ENCODE peak calls at places on chromosomes 4 and X, in four cellular contexts. C is PC-3, S is lower lobe of right lung, F is upper lobe of right lung. K is an unnamed sample. For H3K27me3 and H3K4me1, the result is how much of the 10 kb centered on the place peaks cover.

GRCh38 chr4:8414377-8414776 is 26.1 kb downstream of the ACOX3 start:
- DNase-seq in C (peak), S (no peak), F (no peak), K (no peak)

GRCh38 chrX:76253432-76253831 is 80.6 kb downstream of the PBDC1 start:
- DNase-seq in C (peak), S (no peak), F (no peak), K (no peak)

GRCh38 chrX:17787557-17787956 is 50.3 kb downstream of the SCML1 start:
- DNase-seq in C (no peak), S (no peak), F (no peak), K (no peak)

GRCh38 chr4:184053476-184053875 is 148.4 kb downstream of the STOX2 start:
- DNase-seq in C (no peak), S (no peak), F (no peak), K (peak)

GRCh38 chrX:141320801-141321200 is 78.5 kb upstream of the SPANXC start:
- DNase-seq in C (peak), S (no peak), F (no peak), K (no peak)

GRCh38 chr4:25113915-25114904 is 46.0 kb downstream of the SEPSECS start:
- DNase-seq in C (peak), S (no peak), F (no peak), K (peak)

GRCh38 chr4:185384061-185384460 is 11.7 kb downstream of the LRP2BP start:
- DNase-seq in C (no peak), S (no peak), F (no peak), K (no peak)

GRCh38 chr4:186297013-186297645 is 31.1 kb downstream of the F11 start:
- DNase-seq in C (peak), S (no peak), F (no peak), K (peak)

GRCh38 chr4:29770627-29771026 is 949.5 kb upstream of the PCDH7 start:
- DNase-seq in C (peak), S (no peak), F (no peak), K (peak)

GRCh38 chr4:64784125-64784524 is 374.9 kb upstream of the TECRL start:
- DNase-seq in C (peak), S (no peak), F (no peak), K (peak)

GRCh38 chr4:47860305-47860704 is 22.4 kb upstream of the CORIN start:
- DNase-seq in C (no peak), S (no peak), F (no peak), K (no peak)

GRCh38 chr4:186557061-186557460 is 1.7 kb upstream of the MTNR1A start:
- DNase-seq in C (peak), S (no peak), F (no peak), K (no peak)

GRCh38 chrX:13131511-13132137 is 87.2 kb upstream of the FAM9C start:
- DNase-seq in C (no peak), S (peak), F (no peak), K (no peak)

GRCh38 chr4:159024828-159025227 is 78.1 kb upstream of the RAPGEF2 start:
- DNase-seq in C (no peak), S (no peak), F (no peak), K (no peak)

GRCh38 chr4:166073783-166074182 is 200.7 kb downstream of the TLL1 start:
- DNase-seq in C (no peak), S (no peak), F (no peak), K (no peak)

GRCh38 chr4:184722798-184723197 is 11.1 kb downstream of the CENPU start:
- DNase-seq in C (peak), S (no peak), F (no peak), K (no peak)

GRCh38 chrX:107741318-107741813 is 34.2 kb downstream of the TSC22D3 start:
- DNase-seq in C (no peak), S (no peak), F (no peak), K (no peak)

GRCh38 chr4:118816538-118817177 is 19.3 kb downstream of the SEC24D start:
- DNase-seq in C (peak), S (no peak), F (no peak), K (no peak)

GRCh38 chr4:113645771-113646455 is 115.6 kb downstream of the CAMK2D start:
- DNase-seq in C (peak), S (no peak), F (no peak), K (no peak)

GRCh38 chrX:136353519-136354095 is 52.8 kb downstream of the ADGRG4 start:
- DNase-seq in C (peak), S (no peak), F (no peak), K (peak)

GRCh38 chr4:105951198-105951597 is 55.9 kb downstream of the NPNT start:
- DNase-seq in C (no peak), S (no peak), F (no peak), K (peak)

GRCh38 chr4:54095110-54095800 is 4.7 kb upstream of the GSX2 start:
- DNase-seq in C (no peak), S (no peak), F (no peak), K (no peak)

GRCh38 chr4:84673475-84674230 is 90.7 kb downstream of the CDS1 start:
- DNase-seq in C (peak), S (no peak), F (no peak), K (peak)

GRCh38 chrX:130788786-130789581 is 114.0 kb downstream of the ENOX2 start:
- DNase-seq in C (no peak), S (no peak), F (no peak), K (no peak)

GRCh38 chr4:44806076-44806475 is 79.7 kb upstream of the GNPDA2 start:
- DNase-seq in C (no peak), S (no peak), F (no peak), K (no peak)

GRCh38 chr4:85084371-85085170 is 118.1 kb upstream of the WDFY3 start:
- DNase-seq in C (peak), S (no peak), F (no peak), K (peak)

GRCh38 chrX:110346681-110347080 is 12.0 kb upstream of the RTL9 start:
- DNase-seq in C (no peak), S (no peak), F (peak), K (no peak)

GRCh38 chr4:161287678-161288352 is 876.0 kb downstream of the FSTL5 start:
- DNase-seq in C (no peak), S (no peak), F (no peak), K (no peak)

DNA sequence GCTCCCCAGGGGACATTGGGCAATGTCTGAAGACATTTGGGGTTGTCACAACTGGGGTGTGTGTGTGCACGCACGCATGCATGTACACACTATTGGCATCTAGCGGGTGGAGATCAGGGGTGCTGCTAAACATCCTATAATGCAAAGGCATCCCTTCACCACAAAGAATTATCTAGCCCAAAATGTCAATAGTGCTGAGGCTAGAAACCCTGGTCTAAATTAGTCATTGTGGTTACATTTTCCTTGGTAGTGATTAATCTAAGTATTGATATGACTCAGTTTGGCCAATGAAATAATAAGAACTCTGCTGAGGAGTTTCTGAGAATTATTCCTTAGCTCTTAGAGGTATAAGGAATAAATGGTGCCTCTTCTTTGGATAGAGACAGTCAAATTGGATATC is 200.2 kb downstream of the CLCN4 start:
- DNase-seq in C (peak), S (no peak), F (no peak), K (peak)
- H3K27me3 ChIP-seq in C (under half), S (under half), F (under half), K (under half)

GRCh38 chr4:2443986-2444740 is 24.7 kb upstream of the RNF4 start:
- DNase-seq in C (no peak), S (no peak), F (peak), K (no peak)
- TF ChIP-seq CTCF in C (no peak), S (no peak), F (no peak), K (no peak)

GRCh38 chr4:124631760-124632159 is 80.8 kb downstream of the ANKRD50 start:
- DNase-seq in C (peak), S (no peak), F (no peak), K (peak)
- H3K4me1 ChIP-seq in C (under half), S (under half), F (under half), K (under half)

GRCh38 chr4:94743838-94744237 is 13.9 kb upstream of the BMPR1B start:
- DNase-seq in C (no peak), S (no peak), F (no peak), K (no peak)

GRCh38 chr4:94746746-94747145 is 11.0 kb upstream of the BMPR1B start:
- DNase-seq in C (no peak), S (no peak), F (no peak), K (no peak)

GRCh38 chr4:94744830-94745229 is 12.9 kb upstream of the BMPR1B start:
- DNase-seq in C (no peak), S (no peak), F (no peak), K (no peak)

GRCh38 chr4:94739741-94740140 is 18.0 kb upstream of the BMPR1B start:
- DNase-seq in C (no peak), S (no peak), F (no peak), K (no peak)

DNA sequence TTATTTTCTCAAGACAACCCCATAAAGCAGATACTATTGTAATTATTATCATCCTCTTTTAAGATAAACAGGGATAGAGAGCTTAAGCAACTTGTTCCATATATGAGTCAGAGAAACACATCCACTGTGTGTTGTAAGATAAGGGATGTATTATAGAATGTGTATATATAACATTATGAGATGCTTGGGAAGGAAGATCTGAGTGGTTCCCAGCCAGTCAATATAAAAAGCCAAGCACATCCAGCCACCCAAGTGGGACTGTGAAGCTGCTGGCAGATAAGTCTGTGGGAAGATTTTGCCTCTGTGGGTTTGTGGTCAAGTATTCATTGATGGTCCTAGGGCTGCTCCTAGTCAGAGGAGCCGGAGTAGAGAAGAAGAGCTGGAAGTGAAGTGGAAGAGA is 16.5 kb upstream of the BMPR1B start:
- DNase-seq in C (no peak), S (no peak), F (no peak), K (no peak)
- H3K27me3 ChIP-seq in C (under half), S (under half), F (under half), K (under half)

DNA sequence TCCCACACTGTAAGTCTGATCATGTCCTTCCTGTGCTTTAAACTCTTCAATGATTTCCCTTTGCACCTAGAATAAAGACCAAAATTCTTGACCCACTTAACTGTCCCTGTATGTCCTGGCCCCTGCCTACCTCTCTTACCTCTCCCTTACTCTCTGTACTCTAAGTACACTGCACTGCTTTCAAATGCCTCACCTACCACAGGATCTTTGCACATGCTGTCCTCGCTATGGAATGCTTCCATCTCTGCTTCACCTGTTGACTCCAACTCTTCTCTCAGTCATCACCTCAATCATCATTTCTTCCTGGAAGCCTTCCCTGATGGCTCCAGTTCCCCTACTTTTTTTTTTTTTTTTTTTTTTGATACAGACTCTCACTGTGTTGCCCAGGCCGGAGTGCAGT is 29.0 kb upstream of the SEPTIN6 start:
- DNase-seq in C (no peak), S (no peak), F (no peak), K (no peak)
- TF ChIP-seq CTCF in C (no peak), S (no peak), F (no peak), K (no peak)

GRCh38 chr4:76692761-76693160 is 205.2 kb downstream of the SOWAHB start:
- DNase-seq in C (no peak), S (no peak), F (no peak), K (no peak)
- H3K4me1 ChIP-seq in C (half or more), S (under half), F (under half), K (under half)

DNA sequence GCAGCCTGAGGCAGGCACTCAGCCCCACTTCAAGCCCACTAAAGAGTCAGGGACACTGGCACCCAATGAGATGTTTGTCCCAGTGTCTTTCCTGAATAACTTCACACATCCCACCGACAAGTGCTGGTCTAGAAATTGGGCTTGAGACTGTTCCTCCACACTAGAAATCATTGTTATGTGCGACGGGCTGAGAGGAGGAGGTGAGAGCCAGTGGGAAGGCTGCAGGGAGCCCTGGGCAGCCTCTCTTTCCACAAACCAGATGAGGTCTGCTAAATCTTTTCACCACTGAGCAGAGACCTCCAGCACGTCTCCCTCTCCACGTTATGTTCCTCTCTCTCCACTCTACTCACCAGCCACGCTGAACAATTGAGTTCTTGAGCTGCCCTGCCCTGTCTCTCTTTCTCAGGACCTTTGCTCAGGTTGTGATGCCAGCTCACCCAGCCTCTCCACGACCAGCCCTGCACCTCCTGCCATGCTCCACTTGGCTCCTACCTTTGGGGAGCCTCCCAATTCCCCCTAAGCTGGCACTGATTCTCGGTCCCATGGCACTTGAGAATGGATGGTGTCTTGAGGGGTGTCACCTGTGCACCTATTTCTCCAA is 8.4 kb downstream of the SCD5 start:
- DNase-seq in C (no peak), S (no peak), F (no peak), K (no peak)
- H3K27me3 ChIP-seq in C (under half), S (under half), F (under half), K (under half)

GRCh38 chrX:19514791-19515614 is at the start of gene MAP3K15:
- DNase-seq in C (peak), S (peak), F (peak), K (no peak)
- TF ChIP-seq CTCF in C (no peak), S (no peak), F (no peak), K (no peak)